ENCODE peak calls at places on chromosomes 2 and 18, in six cellular contexts. U is ovary, M is A549, D is prostate gland, V is gastrocnemius medialis, B is transverse colon. Y is an unnamed sample. For H3K9me3, the result is how much of the 10 kb centered on the place peaks cover.

GRCh38 chr2:154133823-154134222 is 262.1 kb downstream of the GALNT13 start:
- DNase-seq in U (no peak), M (peak), D (no peak), V (no peak), B (no peak), Y (no peak)

GRCh38 chr2:3284657-3285630 is 92.7 kb downstream of the EIPR1 start:
- DNase-seq in U (no peak), M (no peak), D (no peak), V (no peak), B (no peak), Y (no peak)

GRCh38 chr2:223865907-223866508 is 28.6 kb upstream of the AP1S3 start:
- DNase-seq in U (no peak), M (no peak), D (no peak), V (no peak), B (no peak), Y (no peak)

GRCh38 chr2:191680639-191681038 is 2.7 kb downstream of the NABP1 start:
- DNase-seq in U (no peak), M (no peak), D (no peak), V (no peak), B (no peak), Y (no peak)

GRCh38 chr2:74576830-74577229 is 22.3 kb downstream of the DOK1 start:
- DNase-seq in U (no peak), M (no peak), D (peak), V (peak), B (no peak), Y (peak)

GRCh38 chr18:79905389-79905911 is 46.0 kb downstream of the SLC66A2 start:
- DNase-seq in U (no peak), M (no peak), D (peak), V (no peak), B (no peak), Y (no peak)

GRCh38 chr2:100831831-100832230 is 11.9 kb downstream of the NPAS2 start:
- DNase-seq in U (no peak), M (no peak), D (no peak), V (no peak), B (no peak), Y (no peak)

GRCh38 chr2:1440581-1440980 is 27.3 kb downstream of the TPO start:
- DNase-seq in U (no peak), M (no peak), D (no peak), V (no peak), B (no peak), Y (no peak)

GRCh38 chr2:157785866-157786662 is 90.1 kb downstream of the ACVR1 start:
- DNase-seq in U (no peak), M (no peak), D (no peak), V (no peak), B (no peak), Y (no peak)

GRCh38 chr2:38095996-38096861 is 20.3 kb upstream of the CYP1B1 start:
- DNase-seq in U (no peak), M (peak), D (peak), V (no peak), B (no peak), Y (no peak)

GRCh38 chr18:33440384-33441043 is at the start of gene CCDC178:
- DNase-seq in U (peak), M (no peak), D (peak), V (no peak), B (peak), Y (no peak)

GRCh38 chr2:24104110-24104650 is 19.0 kb downstream of the PFN4 start:
- DNase-seq in U (no peak), M (no peak), D (no peak), V (no peak), B (no peak), Y (no peak)

GRCh38 chr2:46493241-46493970 is 14.0 kb downstream of the TMEM247 start:
- DNase-seq in U (no peak), M (peak), D (no peak), V (no peak), B (no peak), Y (no peak)

GRCh38 chr2:795245-796041 is 118.2 kb upstream of the TMEM18 start:
- DNase-seq in U (no peak), M (no peak), D (no peak), V (no peak), B (no peak), Y (no peak)

GRCh38 chr2:33426666-33427231 is 49.7 kb upstream of the RASGRP3 start:
- DNase-seq in U (no peak), M (peak), D (no peak), V (no peak), B (no peak), Y (no peak)

GRCh38 chr18:26803643-26804042 is 61.9 kb downstream of the AQP4 start:
- DNase-seq in U (no peak), M (no peak), D (no peak), V (no peak), B (no peak), Y (no peak)

GRCh38 chr18:60503166-60503565 is 130.6 kb upstream of the MC4R start:
- DNase-seq in U (no peak), M (no peak), D (no peak), V (no peak), B (no peak), Y (no peak)

GRCh38 chr18:47908523-47909039 is 21.9 kb downstream of the SMAD2 start:
- DNase-seq in U (no peak), M (no peak), D (no peak), V (no peak), B (no peak), Y (no peak)
- H3K9me3 ChIP-seq in U (under half), M (under half), D (under half), V (under half), B (under half), Y (under half)

DNA sequence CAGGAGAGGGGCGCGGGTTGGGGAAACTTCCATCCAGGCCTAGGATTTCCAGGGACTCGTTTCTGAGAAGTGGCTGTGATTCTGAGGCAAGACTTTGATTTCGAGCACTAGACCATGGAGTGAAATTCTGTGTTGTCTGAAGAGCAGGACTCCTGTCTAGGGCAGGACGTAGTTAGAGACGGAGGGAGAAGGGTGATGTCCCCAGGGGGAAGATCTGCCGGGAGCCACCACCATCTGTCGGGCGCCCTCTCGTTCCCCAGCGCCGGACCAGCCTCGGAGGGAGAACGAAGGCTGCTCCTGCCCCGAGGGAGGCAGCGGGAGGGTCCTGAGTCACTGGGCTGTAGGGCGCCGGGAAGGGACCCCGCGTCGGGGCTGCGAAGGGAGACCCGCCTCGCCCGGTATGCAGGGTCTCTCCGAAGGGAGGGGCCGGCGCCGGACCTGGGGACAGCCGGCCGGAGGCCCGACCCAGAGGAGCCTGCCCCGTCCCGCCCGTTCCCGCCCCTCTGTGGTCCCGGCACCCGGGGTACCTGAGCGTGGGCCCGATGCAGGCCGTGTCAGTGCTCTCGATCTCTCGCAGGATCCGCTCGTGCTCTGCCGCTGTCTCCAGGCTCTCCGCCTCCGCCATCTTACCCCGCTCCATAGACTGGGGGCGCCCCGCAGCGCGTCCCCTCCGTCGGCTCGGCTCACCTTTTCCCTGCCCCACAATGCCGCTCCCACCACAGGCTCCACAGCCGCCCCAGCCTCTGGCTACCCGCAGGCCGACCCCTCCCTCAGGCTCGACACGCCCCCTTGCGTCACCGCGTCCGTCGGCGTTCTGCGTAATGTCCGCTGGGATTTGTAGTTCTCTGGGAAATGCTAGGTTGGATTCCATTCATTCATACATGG is at the start of gene EXOC6B:
- DNase-seq in U (peak), M (peak), D (peak), V (peak), B (peak), Y (peak)
- TF ChIP-seq POLR2A in U (peak), M (peak), D (peak), V (peak), B (peak), Y (peak)

DNA sequence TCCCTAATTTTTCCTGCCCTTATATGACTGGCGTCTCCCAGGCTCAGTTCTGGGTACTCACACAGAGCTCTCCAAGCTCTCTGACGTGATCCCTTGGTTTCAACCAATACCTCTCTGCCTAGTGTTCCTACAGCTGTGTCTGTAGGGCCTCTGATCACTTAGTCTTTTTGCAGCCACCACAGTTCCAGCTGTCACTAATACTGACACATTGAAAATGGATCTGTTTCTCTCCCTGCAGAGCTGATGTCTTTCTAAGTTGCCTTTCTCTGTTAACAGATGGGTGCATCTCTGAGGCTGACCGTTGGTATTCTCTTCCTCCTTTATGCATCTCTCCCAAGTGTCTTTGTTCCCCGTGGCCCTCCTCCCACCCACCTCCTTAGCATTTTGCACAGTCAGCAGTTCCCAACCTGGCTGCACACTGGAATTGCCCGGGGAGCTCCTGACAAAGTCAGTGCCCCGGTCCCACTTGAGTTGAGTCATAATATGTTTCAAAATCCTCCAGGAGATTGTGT is 62.5 kb downstream of the CERS6 start:
- DNase-seq in U (no peak), M (no peak), D (no peak), V (no peak), B (no peak), Y (no peak)
- H3K27ac ChIP-seq in U (no peak), M (no peak), D (no peak), V (peak), B (no peak), Y (no peak)

GRCh38 chr2:190537765-190538164 is 3.2 kb upstream of the NEMP2 start:
- DNase-seq in U (no peak), M (peak), D (no peak), V (no peak), B (no peak), Y (no peak)
- H3K9me3 ChIP-seq in U (under half), M (under half), D (under half), V (under half), B (under half), Y (under half)

GRCh38 chr2:120766758-120767351 is 31.2 kb downstream of the GLI2 start:
- DNase-seq in U (peak), M (no peak), D (no peak), V (no peak), B (no peak), Y (peak)
- TF ChIP-seq POLR2A in U (no peak), M (no peak), D (no peak), V (no peak), B (no peak), Y (no peak)